ENCODE peak calls at places on chromosomes 12 and 14, in nine cellular contexts. K, Z, X, F, P, O, E, M and C are unnamed samples.

GRCh38 chr12:124745891-124746570 is 117.6 kb downstream of the SCARB1 start:
- DNase-seq in O (no peak), K (peak; percentile 87), P (peak; percentile 67), E (peak; percentile 95), F (peak; percentile 91), M (peak; percentile 95), Z (peak; percentile 92), X (peak; percentile 96), C (peak; percentile 90)

GRCh38 chr12:131861261-131862083 is 33.0 kb upstream of the ULK1 start:
- DNase-seq in E (no peak), F (no peak), P (no peak), X (no peak), M (no peak), K (no peak), Z (no peak), O (no peak), C (no peak)

GRCh38 chr12:6229224-6229748 is 29.1 kb downstream of the CD9 start:
- DNase-seq in E (no peak), K (peak; percentile 89), P (no peak), F (peak; percentile 71), O (no peak), Z (no peak), X (no peak), M (no peak), C (no peak)

GRCh38 chr12:133234971-133235370 is 706 bp downstream of the ANHX start:
- DNase-seq in F (no peak), X (no peak), K (no peak), E (no peak), M (no peak), O (no peak), P (no peak), Z (no peak), C (no peak)

GRCh38 chr14:67934851-67935250 is 115.3 kb downstream of the RAD51B start:
- DNase-seq in F (no peak), X (no peak), M (no peak), P (no peak), O (no peak), K (no peak), Z (no peak), E (no peak), C (no peak)

GRCh38 chr12:49038291-49038955 is 19.8 kb upstream of the PRKAG1 start:
- DNase-seq in F (no peak), E (no peak), X (no peak), Z (no peak), M (no peak), P (no peak), O (no peak), K (no peak), C (no peak)

GRCh38 chr12:56385873-56386272 is 23.2 kb upstream of the APOF start:
- DNase-seq in F (no peak), K (no peak), Z (no peak), X (no peak), M (no peak), E (no peak), O (no peak), P (peak; percentile 3), C (peak; percentile 16)

GRCh38 chr12:89084751-89085150 is 267.6 kb downstream of the DUSP6 start:
- DNase-seq in X (peak; percentile 75), O (peak; percentile 48), P (no peak), Z (no peak), F (no peak), K (no peak), E (no peak), M (peak; percentile 29), C (peak; percentile 82)

GRCh38 chr14:38721822-38722431 is 381.1 kb downstream of the SEC23A start:
- DNase-seq in M (peak; percentile 54), K (peak; percentile 79), P (peak; percentile 40), O (no peak), F (peak; percentile 51), E (peak; percentile 21), Z (peak; percentile 37), X (peak; percentile 62), C (peak; percentile 78)

GRCh38 chr12:56300644-56301464 is 724 bp upstream of the CS start:
- DNase-seq in P (no peak), E (no peak), F (no peak), O (no peak), Z (no peak), M (no peak), K (no peak), X (no peak), C (no peak)

GRCh38 chr12:130826151-130826801 is 12.8 kb downstream of the STX2 start:
- DNase-seq in M (no peak), Z (no peak), K (peak; percentile 53), F (no peak), O (peak; percentile 21), E (no peak), P (no peak), X (peak; percentile 39), C (peak; percentile 78)

GRCh38 chr12:14810953-14811483 is 3.0 kb downstream of the SMCO3 start:
- DNase-seq in F (no peak), K (peak; percentile 8), O (no peak), E (no peak), M (no peak), X (peak; percentile 24), P (no peak), Z (no peak), C (peak; percentile 56)

GRCh38 chr14:22865424-22866215 is 5.9 kb upstream of the LRP10 start:
- DNase-seq in M (no peak), F (no peak), E (no peak), O (no peak), P (no peak), K (no peak), X (no peak), Z (no peak), C (no peak)
- TF ChIP-seq CTCF in M (no peak), F (no peak), E (no peak), O (no peak), P (peak; percentile 31), K (no peak), X (peak; percentile 34), Z (no peak), C (peak; percentile 56)

DNA sequence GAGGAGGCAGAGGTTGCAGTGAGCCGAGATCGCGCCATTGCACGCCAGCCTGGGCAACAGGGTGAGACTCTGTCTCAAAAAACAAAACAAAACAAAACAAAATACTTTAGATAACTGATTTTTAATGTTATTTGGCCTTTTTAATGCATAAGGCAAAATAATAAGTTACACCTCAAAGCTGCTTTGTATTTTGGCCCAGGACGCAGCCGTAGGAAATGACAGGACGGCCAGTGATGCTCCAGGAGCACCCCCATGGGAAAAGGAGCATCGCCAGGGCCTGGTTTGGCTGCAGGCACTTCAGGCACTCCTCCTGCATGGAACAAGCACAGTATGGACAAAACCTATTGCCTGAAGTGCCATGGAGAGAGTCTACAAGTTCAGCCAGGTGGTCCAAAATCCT is 3.5 kb upstream of the NFKBIA start:
- DNase-seq in P (no peak), M (no peak), X (no peak), E (no peak), O (no peak), F (no peak), Z (no peak), K (no peak), C (no peak)
- TF ChIP-seq CTCF in P (no peak), M (no peak), X (no peak), E (no peak), O (no peak), F (no peak), Z (no peak), K (no peak), C (no peak)

DNA sequence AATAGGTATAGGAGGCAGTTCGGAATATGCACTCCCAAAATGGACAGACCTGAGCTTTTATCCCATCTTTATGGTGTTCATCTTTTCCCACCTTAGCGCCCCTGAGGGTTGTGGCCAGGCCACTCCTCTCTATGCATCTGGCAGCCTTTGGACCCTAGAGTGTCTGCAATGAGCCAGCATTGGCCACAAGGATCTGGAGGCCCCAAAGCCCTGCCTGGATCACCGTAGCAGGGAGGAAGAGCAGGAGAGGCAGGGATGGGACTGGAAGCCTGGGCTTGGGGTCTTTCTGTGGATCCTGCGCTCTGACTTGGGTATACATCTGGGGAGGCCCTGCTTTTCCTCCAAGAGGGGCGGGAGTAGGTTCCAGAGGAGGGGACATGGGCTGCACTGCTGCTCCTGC is 52.5 kb downstream of the PLEKHG3 start:
- DNase-seq in Z (no peak), X (no peak), E (no peak), K (no peak), F (no peak), O (no peak), P (no peak), M (no peak), C (no peak)
- TF ChIP-seq CTCF in Z (no peak), X (no peak), E (no peak), K (no peak), F (no peak), O (no peak), P (no peak), M (no peak), C (no peak)

DNA sequence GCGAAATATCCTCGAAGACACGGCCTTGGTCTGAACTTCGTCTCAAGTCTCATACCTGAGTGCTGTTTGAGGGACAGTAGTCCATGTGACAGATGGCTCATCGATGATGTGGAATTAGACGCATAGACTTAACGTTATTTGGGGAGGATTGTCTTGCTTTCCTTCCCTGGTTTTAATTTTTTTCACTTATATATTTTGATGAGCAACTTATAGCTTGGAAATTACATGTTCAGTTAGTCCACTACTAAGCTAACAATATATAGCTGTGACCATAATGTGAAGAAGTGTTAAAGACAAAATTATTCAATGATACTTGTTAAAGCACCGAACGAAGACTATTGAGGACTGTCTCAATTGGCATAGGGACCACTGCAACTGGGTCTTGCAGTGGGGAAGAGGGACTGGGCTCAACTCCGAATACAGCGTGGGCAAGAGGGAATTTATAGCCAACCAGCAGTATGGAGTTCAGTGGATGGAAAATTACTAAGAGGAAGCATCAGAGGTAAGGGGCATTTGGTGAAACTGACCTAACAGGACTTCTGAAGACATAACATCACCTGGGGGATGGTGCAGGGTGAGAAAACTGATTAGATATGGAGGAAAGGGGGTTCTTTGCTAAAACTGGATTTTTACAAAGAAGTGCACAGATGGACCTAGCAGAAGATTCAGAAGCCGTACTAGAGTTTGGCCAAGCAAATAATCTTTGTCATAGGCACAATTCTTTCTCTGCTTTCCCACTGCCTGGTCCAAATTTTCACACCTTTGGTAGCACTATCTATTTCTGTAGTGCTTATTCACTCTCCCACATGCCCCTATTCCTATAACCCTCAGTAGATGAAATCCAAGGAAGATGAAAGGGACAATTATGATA is 910 bp upstream of the TM7SF3 start:
- DNase-seq in F (no peak), P (no peak), K (no peak), M (no peak), Z (no peak), O (no peak), E (no peak), X (no peak), C (no peak)
- TF ChIP-seq CTCF in F (no peak), P (no peak), K (no peak), M (no peak), Z (no peak), O (no peak), E (no peak), X (no peak), C (peak; percentile 4)

GRCh38 chr12:117850048-117850447 is 118.7 kb downstream of the KSR2 start:
- DNase-seq in E (no peak), X (peak; percentile 47), O (no peak), F (no peak), K (no peak), Z (no peak), P (peak; percentile 44), M (no peak), C (peak; percentile 54)
- TF ChIP-seq CTCF in E (peak; percentile 88), X (peak; percentile 93), O (peak; percentile 88), F (no peak), K (peak; percentile 82), Z (peak; percentile 84), P (peak; percentile 92), M (peak; percentile 84), C (peak; percentile 83)